ENCODE peak calls at places on chromosome 18, in four cellular contexts. One of them, this sample, is unnamed.

GRCh38 chr18:74604366-74604765 is 6.7 kb downstream of the ZNF407 start:
- DNase-seq in upper lobe of left lung: no peak
- DNase-seq in body of pancreas: no peak
- DNase-seq in heart right ventricle: no peak
- DNase-seq in this sample: no peak

GRCh38 chr18:76168206-76168605 is 326.8 kb downstream of the ZNF516 start:
- DNase-seq in upper lobe of left lung: no peak
- DNase-seq in body of pancreas: no peak
- DNase-seq in heart right ventricle: no peak
- DNase-seq in this sample: no peak

GRCh38 chr18:73340135-73340934 is 472.5 kb upstream of the NETO1 start:
- DNase-seq in heart right ventricle: no peak
- DNase-seq in body of pancreas: peak; percentile 34
- DNase-seq in upper lobe of left lung: no peak
- DNase-seq in this sample: no peak

GRCh38 chr18:34643982-34644381 is 66.1 kb upstream of the DTNA start:
- DNase-seq in upper lobe of left lung: no peak
- DNase-seq in body of pancreas: no peak
- DNase-seq in heart right ventricle: no peak
- DNase-seq in this sample: no peak

GRCh38 chr18:13532406-13533075 is 193.8 kb downstream of the FAM210A start:
- DNase-seq in body of pancreas: no peak
- DNase-seq in heart right ventricle: no peak
- DNase-seq in upper lobe of left lung: no peak
- DNase-seq in this sample: no peak

GRCh38 chr18:12862874-12863482 is 21.1 kb downstream of the PTPN2 start:
- DNase-seq in upper lobe of left lung: no peak
- DNase-seq in body of pancreas: no peak
- DNase-seq in heart right ventricle: no peak
- DNase-seq in this sample: no peak

GRCh38 chr18:79353238-79353637 is 42.5 kb upstream of the NFATC1 start:
- DNase-seq in body of pancreas: no peak
- DNase-seq in heart right ventricle: no peak
- DNase-seq in upper lobe of left lung: no peak
- DNase-seq in this sample: no peak

GRCh38 chr18:8766576-8767253 is 61.4 kb downstream of the MTCL1 start:
- DNase-seq in body of pancreas: no peak
- DNase-seq in heart right ventricle: no peak
- DNase-seq in upper lobe of left lung: no peak
- DNase-seq in this sample: no peak

GRCh38 chr18:46324556-46324955 is 220.4 kb downstream of the HAUS1 start:
- DNase-seq in body of pancreas: no peak
- DNase-seq in upper lobe of left lung: no peak
- DNase-seq in heart right ventricle: no peak
- DNase-seq in this sample: no peak

GRCh38 chr18:79704631-79705030 is 25.0 kb downstream of the CTDP1 start:
- DNase-seq in upper lobe of left lung: no peak
- DNase-seq in body of pancreas: no peak
- DNase-seq in heart right ventricle: no peak
- DNase-seq in this sample: no peak

GRCh38 chr18:45024357-45025107 is 343.8 kb downstream of the SETBP1 start:
- DNase-seq in heart right ventricle: no peak
- DNase-seq in body of pancreas: no peak
- DNase-seq in upper lobe of left lung: no peak
- DNase-seq in this sample: no peak
- TF ChIP-seq CTCF in heart right ventricle: no peak
- TF ChIP-seq CTCF in body of pancreas: no peak
- TF ChIP-seq CTCF in upper lobe of left lung: no peak
- TF ChIP-seq CTCF in this sample: no peak

GRCh38 chr18:64318547-64318946 is 169.7 kb upstream of the LINC00305 start:
- DNase-seq in upper lobe of left lung: no peak
- DNase-seq in body of pancreas: no peak
- DNase-seq in heart right ventricle: no peak
- DNase-seq in this sample: no peak
- TF ChIP-seq CTCF in upper lobe of left lung: no peak
- TF ChIP-seq CTCF in body of pancreas: no peak
- TF ChIP-seq CTCF in heart right ventricle: no peak
- TF ChIP-seq CTCF in this sample: no peak

GRCh38 chr18:58897994-58898393 is 33.3 kb downstream of the ZNF532 start:
- DNase-seq in upper lobe of left lung: no peak
- DNase-seq in body of pancreas: no peak
- DNase-seq in heart right ventricle: no peak
- DNase-seq in this sample: no peak
- TF ChIP-seq CTCF in upper lobe of left lung: no peak
- TF ChIP-seq CTCF in body of pancreas: no peak
- TF ChIP-seq CTCF in heart right ventricle: no peak
- TF ChIP-seq CTCF in this sample: no peak

DNA sequence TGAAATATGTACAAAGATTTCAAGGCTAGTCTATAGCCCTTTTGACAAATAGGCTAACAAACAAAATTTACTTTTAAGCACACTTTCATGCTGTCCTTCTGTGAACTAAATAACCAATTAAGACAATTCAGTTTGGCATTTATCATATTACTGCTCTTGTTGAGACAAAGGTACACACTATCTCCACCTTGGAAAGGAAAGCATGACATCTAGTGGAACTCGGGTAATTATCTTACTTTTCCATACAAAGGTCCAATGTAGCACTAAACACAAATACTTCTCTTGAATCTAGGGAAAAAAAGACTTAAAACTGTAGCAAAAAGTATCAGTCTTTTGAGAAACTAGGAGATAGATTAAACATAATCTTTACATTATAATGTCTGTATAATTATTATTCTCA is 125.0 kb upstream of the CD226 start:
- DNase-seq in upper lobe of left lung: no peak
- DNase-seq in heart right ventricle: no peak
- DNase-seq in body of pancreas: no peak
- DNase-seq in this sample: no peak
- TF ChIP-seq CTCF in upper lobe of left lung: no peak
- TF ChIP-seq CTCF in heart right ventricle: peak; percentile 5
- TF ChIP-seq CTCF in body of pancreas: no peak
- TF ChIP-seq CTCF in this sample: no peak

DNA sequence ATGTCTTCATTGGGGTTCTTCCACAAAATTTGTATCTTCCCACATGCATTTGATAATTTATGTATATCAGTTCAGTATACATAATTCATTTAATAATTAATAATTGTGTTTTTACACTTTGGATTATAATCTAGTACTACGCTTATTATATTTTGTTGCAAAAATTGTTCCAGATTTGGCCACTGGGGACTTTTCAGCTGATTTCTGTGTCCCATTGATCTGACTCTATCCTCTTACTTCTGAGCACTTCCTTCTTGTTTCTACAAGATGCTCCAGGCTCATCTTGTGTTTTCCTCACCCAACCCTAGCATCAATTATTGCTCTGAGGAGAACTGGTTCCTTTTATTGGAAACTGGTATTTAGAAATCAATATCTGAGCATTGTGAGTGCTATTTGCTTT is 215.3 kb upstream of the CDH19 start:
- DNase-seq in body of pancreas: no peak
- DNase-seq in upper lobe of left lung: no peak
- DNase-seq in heart right ventricle: no peak
- DNase-seq in this sample: no peak
- TF ChIP-seq CTCF in body of pancreas: no peak
- TF ChIP-seq CTCF in upper lobe of left lung: no peak
- TF ChIP-seq CTCF in heart right ventricle: no peak
- TF ChIP-seq CTCF in this sample: peak; percentile 43

GRCh38 chr18:4762399-4762798 is 307.3 kb upstream of the DLGAP1 start:
- DNase-seq in heart right ventricle: no peak
- DNase-seq in upper lobe of left lung: no peak
- DNase-seq in body of pancreas: no peak
- DNase-seq in this sample: no peak

GRCh38 chr18:4765401-4765800 is 310.3 kb upstream of the DLGAP1 start:
- DNase-seq in body of pancreas: no peak
- DNase-seq in heart right ventricle: no peak
- DNase-seq in upper lobe of left lung: no peak
- DNase-seq in this sample: no peak
- TF ChIP-seq CTCF in body of pancreas: no peak
- TF ChIP-seq CTCF in heart right ventricle: no peak
- TF ChIP-seq CTCF in upper lobe of left lung: no peak
- TF ChIP-seq CTCF in this sample: no peak

GRCh38 chr18:70450658-70451253 is 161.9 kb downstream of the SOCS6 start:
- DNase-seq in body of pancreas: no peak
- DNase-seq in heart right ventricle: no peak
- DNase-seq in upper lobe of left lung: no peak
- DNase-seq in this sample: no peak
- TF ChIP-seq CTCF in body of pancreas: peak; percentile 15
- TF ChIP-seq CTCF in heart right ventricle: no peak
- TF ChIP-seq CTCF in upper lobe of left lung: no peak
- TF ChIP-seq CTCF in this sample: peak; percentile 53

This sample was measured in mesothelial cell of epicardium.